ENCODE peak calls at places on chromosomes 4 and X, in five cellular contexts. F, C, X, E and N are unnamed samples.
A peak's percentile ranks its signal among the peaks of the same experiment; 100 is the strongest.

GRCh38 chr4:119103263-119103662 is 32.4 kb upstream of the MYOZ2 start:
- DNase-seq in F (no peak), C (no peak), X (no peak), E (no peak), N (no peak)

GRCh38 chr4:57777871-57778270 is 667.7 kb upstream of the IGFBP7 start:
- DNase-seq in F (no peak), C (no peak), X (no peak), E (no peak), N (no peak)

GRCh38 chr4:185941476-185941875 is 127.5 kb upstream of the TLR3 start:
- DNase-seq in F (no peak), C (no peak), X (no peak), E (no peak), N (no peak)

GRCh38 chrX:153638436-153639176 is 8.4 kb upstream of the DUSP9 start:
- DNase-seq in F (no peak), C (no peak), X (no peak), E (no peak), N (no peak)

GRCh38 chrX:79330022-79330421 is 37.1 kb downstream of the ITM2A start:
- DNase-seq in F (no peak), C (no peak), X (no peak), E (no peak), N (no peak)

GRCh38 chr4:6916587-6917444 is 7.2 kb downstream of the TBC1D14 start:
- DNase-seq in F (no peak), C (no peak), X (no peak), E (no peak), N (no peak)

GRCh38 chrX:38351346-38351745 is 1.1 kb upstream of the OTC start:
- DNase-seq in F (no peak), C (no peak), X (no peak), E (no peak), N (no peak)

GRCh38 chr4:184475096-184475461 is 729 bp upstream of the IRF2 start:
- DNase-seq in F (peak; percentile 64), C (peak; percentile 59), X (peak; percentile 59), E (no peak), N (no peak)

GRCh38 chrX:38666909-38667308 is 105.6 kb downstream of the TSPAN7 start:
- DNase-seq in F (no peak), C (no peak), X (no peak), E (no peak), N (no peak)

GRCh38 chrX:47539860-47540259 is 21.1 kb upstream of the ARAF start:
- DNase-seq in F (no peak), C (no peak), X (no peak), E (no peak), N (no peak)

GRCh38 chrX:9525511-9526248 is 60.8 kb downstream of the TBL1X start:
- DNase-seq in F (no peak), C (no peak), X (peak; percentile 19), E (no peak), N (no peak)